ENCODE peak calls at places on chromosomes 5 and 9, in nine cellular contexts. One of them, this sample, is unnamed.

GRCh38 chr9:84216151-84216550 is 124.4 kb downstream of the SLC28A3 start:
- DNase-seq in SJCRH30: no peak
- DNase-seq in BE2C: no peak
- DNase-seq in hepatocyte: no peak
- DNase-seq in suprapubic skin: no peak
- DNase-seq in pancreas: no peak
- DNase-seq in SW480: no peak
- DNase-seq in NCI-H748 treated with DMSO at 0.1 percent for 48 hours: no peak
- DNase-seq in T-helper 22 cell: no peak
- DNase-seq in this sample: peak

GRCh38 chr5:133063965-133064364 is 12.2 kb downstream of the HSPA4 start:
- DNase-seq in SJCRH30: no peak
- DNase-seq in T-helper 22 cell: no peak
- DNase-seq in hepatocyte: no peak
- DNase-seq in NCI-H748 treated with DMSO at 0.1 percent for 48 hours: no peak
- DNase-seq in SW480: no peak
- DNase-seq in pancreas: no peak
- DNase-seq in suprapubic skin: no peak
- DNase-seq in BE2C: no peak
- DNase-seq in this sample: no peak

GRCh38 chr5:175104682-175105081 is 339.3 kb downstream of the DRD1 start:
- DNase-seq in suprapubic skin: no peak
- DNase-seq in BE2C: no peak
- DNase-seq in NCI-H748 treated with DMSO at 0.1 percent for 48 hours: no peak
- DNase-seq in hepatocyte: no peak
- DNase-seq in SW480: no peak
- DNase-seq in SJCRH30: peak
- DNase-seq in T-helper 22 cell: no peak
- DNase-seq in pancreas: no peak
- DNase-seq in this sample: no peak

GRCh38 chr9:128747233-128747632 is 23.3 kb upstream of the ZDHHC12 start:
- DNase-seq in hepatocyte: no peak
- DNase-seq in NCI-H748 treated with DMSO at 0.1 percent for 48 hours: no peak
- DNase-seq in SW480: no peak
- DNase-seq in T-helper 22 cell: no peak
- DNase-seq in SJCRH30: peak
- DNase-seq in pancreas: no peak
- DNase-seq in suprapubic skin: no peak
- DNase-seq in BE2C: no peak
- DNase-seq in this sample: no peak

GRCh38 chr9:89796606-89797005 is 191.8 kb downstream of the GADD45G start:
- DNase-seq in NCI-H748 treated with DMSO at 0.1 percent for 48 hours: no peak
- DNase-seq in SJCRH30: no peak
- DNase-seq in SW480: no peak
- DNase-seq in pancreas: no peak
- DNase-seq in BE2C: no peak
- DNase-seq in hepatocyte: no peak
- DNase-seq in T-helper 22 cell: no peak
- DNase-seq in suprapubic skin: no peak
- DNase-seq in this sample: no peak

GRCh38 chr9:128884164-128884563 is 2.2 kb downstream of the LRRC8A start:
- DNase-seq in SJCRH30: no peak
- DNase-seq in BE2C: no peak
- DNase-seq in NCI-H748 treated with DMSO at 0.1 percent for 48 hours: no peak
- DNase-seq in pancreas: no peak
- DNase-seq in hepatocyte: no peak
- DNase-seq in suprapubic skin: no peak
- DNase-seq in T-helper 22 cell: no peak
- DNase-seq in SW480: no peak
- DNase-seq in this sample: no peak

GRCh38 chr9:100160021-100160420 is 61.0 kb downstream of the INVS start:
- DNase-seq in suprapubic skin: no peak
- DNase-seq in NCI-H748 treated with DMSO at 0.1 percent for 48 hours: no peak
- DNase-seq in T-helper 22 cell: no peak
- DNase-seq in pancreas: no peak
- DNase-seq in SJCRH30: no peak
- DNase-seq in hepatocyte: no peak
- DNase-seq in BE2C: no peak
- DNase-seq in SW480: no peak
- DNase-seq in this sample: no peak

GRCh38 chr9:12426198-12426864 is 266.9 kb upstream of the TYRP1 start:
- DNase-seq in NCI-H748 treated with DMSO at 0.1 percent for 48 hours: peak
- DNase-seq in SJCRH30: peak
- DNase-seq in suprapubic skin: no peak
- DNase-seq in SW480: peak
- DNase-seq in T-helper 22 cell: no peak
- DNase-seq in pancreas: no peak
- DNase-seq in hepatocyte: peak
- DNase-seq in BE2C: no peak
- DNase-seq in this sample: peak

GRCh38 chr9:114731701-114732100 is 49.7 kb upstream of the TEX48 start:
- DNase-seq in T-helper 22 cell: no peak
- DNase-seq in suprapubic skin: no peak
- DNase-seq in hepatocyte: peak
- DNase-seq in SW480: no peak
- DNase-seq in SJCRH30: no peak
- DNase-seq in pancreas: no peak
- DNase-seq in NCI-H748 treated with DMSO at 0.1 percent for 48 hours: no peak
- DNase-seq in BE2C: no peak
- DNase-seq in this sample: no peak

This sample was measured in Daoy.